ENCODE peak calls at places on chromosome 5, in ten cellular contexts. One of them, this sample, is unnamed.
A peak's percentile ranks its signal among the peaks of the same experiment; 100 is the strongest.

GRCh38 chr5:91072891-91073290 is 310.2 kb downstream of the ARRDC3 start:
- DNase-seq in GM20000: no peak
- DNase-seq in retina: no peak
- DNase-seq in KG1: no peak
- DNase-seq in neural crest cell: no peak
- DNase-seq in ACHN: no peak
- DNase-seq in adipocyte: peak; percentile 80
- DNase-seq in lower leg skin: no peak
- DNase-seq in activated naive CD4-positive, alpha-beta T cell treated with anti-CD3 and anti-CD28 coated beads for 36 hours: no peak
- DNase-seq in HT1080: no peak
- DNase-seq in this sample: no peak

GRCh38 chr5:19855929-19856328 is 132.1 kb downstream of the CDH18 start:
- DNase-seq in ACHN: no peak
- DNase-seq in activated naive CD4-positive, alpha-beta T cell treated with anti-CD3 and anti-CD28 coated beads for 36 hours: no peak
- DNase-seq in retina: no peak
- DNase-seq in HT1080: no peak
- DNase-seq in adipocyte: peak; percentile 11
- DNase-seq in lower leg skin: no peak
- DNase-seq in GM20000: no peak
- DNase-seq in KG1: no peak
- DNase-seq in neural crest cell: no peak
- DNase-seq in this sample: no peak

GRCh38 chr5:88734191-88734640 is 148.8 kb downstream of the MEF2C start:
- DNase-seq in HT1080: no peak
- DNase-seq in ACHN: no peak
- DNase-seq in KG1: no peak
- DNase-seq in neural crest cell: no peak
- DNase-seq in adipocyte: no peak
- DNase-seq in GM20000: peak; percentile 54
- DNase-seq in activated naive CD4-positive, alpha-beta T cell treated with anti-CD3 and anti-CD28 coated beads for 36 hours: peak; percentile 7
- DNase-seq in lower leg skin: no peak
- DNase-seq in retina: peak; percentile 18
- DNase-seq in this sample: peak; percentile 39

GRCh38 chr5:669111-669841 is 23.9 kb downstream of the TPPP start:
- DNase-seq in lower leg skin: no peak
- DNase-seq in ACHN: peak; percentile 31
- DNase-seq in GM20000: peak; percentile 68
- DNase-seq in retina: peak; percentile 48
- DNase-seq in HT1080: peak; percentile 58
- DNase-seq in activated naive CD4-positive, alpha-beta T cell treated with anti-CD3 and anti-CD28 coated beads for 36 hours: peak; percentile 51
- DNase-seq in neural crest cell: no peak
- DNase-seq in adipocyte: peak; percentile 25
- DNase-seq in KG1: no peak
- DNase-seq in this sample: peak; percentile 41

GRCh38 chr5:163106098-163106497 is 331.3 kb upstream of the CCNG1 start:
- DNase-seq in GM20000: peak; percentile 12
- DNase-seq in retina: no peak
- DNase-seq in HT1080: no peak
- DNase-seq in activated naive CD4-positive, alpha-beta T cell treated with anti-CD3 and anti-CD28 coated beads for 36 hours: no peak
- DNase-seq in KG1: no peak
- DNase-seq in adipocyte: no peak
- DNase-seq in ACHN: no peak
- DNase-seq in neural crest cell: no peak
- DNase-seq in lower leg skin: no peak
- DNase-seq in this sample: no peak

GRCh38 chr5:37326536-37326935 is 44.4 kb downstream of the NUP155 start:
- DNase-seq in HT1080: no peak
- DNase-seq in retina: no peak
- DNase-seq in KG1: no peak
- DNase-seq in GM20000: no peak
- DNase-seq in ACHN: no peak
- DNase-seq in lower leg skin: no peak
- DNase-seq in neural crest cell: no peak
- DNase-seq in adipocyte: no peak
- DNase-seq in activated naive CD4-positive, alpha-beta T cell treated with anti-CD3 and anti-CD28 coated beads for 36 hours: no peak
- DNase-seq in this sample: no peak

GRCh38 chr5:96838483-96839395 is 31.0 kb upstream of the ERAP1 start:
- DNase-seq in adipocyte: no peak
- DNase-seq in retina: no peak
- DNase-seq in ACHN: no peak
- DNase-seq in HT1080: no peak
- DNase-seq in KG1: no peak
- DNase-seq in GM20000: no peak
- DNase-seq in neural crest cell: no peak
- DNase-seq in lower leg skin: no peak
- DNase-seq in activated naive CD4-positive, alpha-beta T cell treated with anti-CD3 and anti-CD28 coated beads for 36 hours: no peak
- DNase-seq in this sample: peak; percentile 3

GRCh38 chr5:136021016-136021405 is 7.8 kb upstream of the TGFBI start:
- DNase-seq in lower leg skin: peak; percentile 14
- DNase-seq in KG1: no peak
- DNase-seq in retina: no peak
- DNase-seq in HT1080: peak; percentile 67
- DNase-seq in GM20000: no peak
- DNase-seq in ACHN: peak; percentile 24
- DNase-seq in adipocyte: peak; percentile 70
- DNase-seq in neural crest cell: no peak
- DNase-seq in activated naive CD4-positive, alpha-beta T cell treated with anti-CD3 and anti-CD28 coated beads for 36 hours: no peak
- DNase-seq in this sample: peak; percentile 77

GRCh38 chr5:57986746-57987145 is 473.1 kb downstream of the PLK2 start:
- DNase-seq in GM20000: no peak
- DNase-seq in KG1: no peak
- DNase-seq in lower leg skin: no peak
- DNase-seq in HT1080: peak; percentile 74
- DNase-seq in retina: no peak
- DNase-seq in adipocyte: peak; percentile 33
- DNase-seq in neural crest cell: no peak
- DNase-seq in ACHN: peak; percentile 38
- DNase-seq in activated naive CD4-positive, alpha-beta T cell treated with anti-CD3 and anti-CD28 coated beads for 36 hours: no peak
- DNase-seq in this sample: peak; percentile 77

GRCh38 chr5:177382423-177383029 is 1.7 kb upstream of the SLC34A1 start:
- DNase-seq in neural crest cell: no peak
- DNase-seq in GM20000: no peak
- DNase-seq in HT1080: no peak
- DNase-seq in ACHN: peak; percentile 33
- DNase-seq in retina: no peak
- DNase-seq in adipocyte: no peak
- DNase-seq in KG1: no peak
- DNase-seq in activated naive CD4-positive, alpha-beta T cell treated with anti-CD3 and anti-CD28 coated beads for 36 hours: peak; percentile 71
- DNase-seq in lower leg skin: no peak
- DNase-seq in this sample: no peak

GRCh38 chr5:87020099-87020934 is 247.4 kb upstream of the RASA1 start:
- DNase-seq in GM20000: peak; percentile 60
- DNase-seq in lower leg skin: no peak
- DNase-seq in HT1080: peak; percentile 28
- DNase-seq in activated naive CD4-positive, alpha-beta T cell treated with anti-CD3 and anti-CD28 coated beads for 36 hours: peak; percentile 40
- DNase-seq in retina: peak; percentile 7
- DNase-seq in adipocyte: peak; percentile 21
- DNase-seq in KG1: no peak
- DNase-seq in neural crest cell: no peak
- DNase-seq in ACHN: no peak
- DNase-seq in this sample: peak; percentile 49

GRCh38 chr5:137501846-137502406 is 2.8 kb upstream of the SPOCK1 start:
- DNase-seq in ACHN: no peak
- DNase-seq in KG1: no peak
- DNase-seq in lower leg skin: no peak
- DNase-seq in retina: no peak
- DNase-seq in adipocyte: no peak
- DNase-seq in HT1080: no peak
- DNase-seq in GM20000: no peak
- DNase-seq in neural crest cell: no peak
- DNase-seq in activated naive CD4-positive, alpha-beta T cell treated with anti-CD3 and anti-CD28 coated beads for 36 hours: no peak
- DNase-seq in this sample: no peak

GRCh38 chr5:115192098-115192497 is 22.4 kb upstream of the TRIM36 start:
- DNase-seq in GM20000: no peak
- DNase-seq in KG1: no peak
- DNase-seq in retina: no peak
- DNase-seq in lower leg skin: no peak
- DNase-seq in HT1080: no peak
- DNase-seq in activated naive CD4-positive, alpha-beta T cell treated with anti-CD3 and anti-CD28 coated beads for 36 hours: no peak
- DNase-seq in neural crest cell: no peak
- DNase-seq in ACHN: no peak
- DNase-seq in adipocyte: no peak
- DNase-seq in this sample: no peak

GRCh38 chr5:126514159-126515141 is 80.6 kb downstream of the ALDH7A1 start:
- DNase-seq in HT1080: peak; percentile 15
- DNase-seq in retina: no peak
- DNase-seq in KG1: no peak
- DNase-seq in lower leg skin: no peak
- DNase-seq in adipocyte: no peak
- DNase-seq in GM20000: no peak
- DNase-seq in ACHN: no peak
- DNase-seq in neural crest cell: no peak
- DNase-seq in activated naive CD4-positive, alpha-beta T cell treated with anti-CD3 and anti-CD28 coated beads for 36 hours: no peak
- DNase-seq in this sample: peak; percentile 35

GRCh38 chr5:98827862-98828261 is 54.4 kb downstream of the RGMB start:
- DNase-seq in ACHN: no peak
- DNase-seq in HT1080: no peak
- DNase-seq in retina: no peak
- DNase-seq in lower leg skin: no peak
- DNase-seq in GM20000: no peak
- DNase-seq in neural crest cell: no peak
- DNase-seq in activated naive CD4-positive, alpha-beta T cell treated with anti-CD3 and anti-CD28 coated beads for 36 hours: no peak
- DNase-seq in KG1: no peak
- DNase-seq in adipocyte: no peak
- DNase-seq in this sample: no peak

GRCh38 chr5:127001621-127002296 is 28.6 kb downstream of the MARCHF3 start:
- DNase-seq in adipocyte: peak; percentile 75
- DNase-seq in lower leg skin: no peak
- DNase-seq in HT1080: peak; percentile 87
- DNase-seq in activated naive CD4-positive, alpha-beta T cell treated with anti-CD3 and anti-CD28 coated beads for 36 hours: no peak
- DNase-seq in KG1: no peak
- DNase-seq in GM20000: no peak
- DNase-seq in retina: no peak
- DNase-seq in ACHN: peak; percentile 97
- DNase-seq in neural crest cell: no peak
- DNase-seq in this sample: peak; percentile 91

GRCh38 chr5:159097461-159098284 is 2.0 kb downstream of the EBF1 start:
- DNase-seq in activated naive CD4-positive, alpha-beta T cell treated with anti-CD3 and anti-CD28 coated beads for 36 hours: peak; percentile 10
- DNase-seq in KG1: no peak
- DNase-seq in GM20000: peak; percentile 73
- DNase-seq in neural crest cell: no peak
- DNase-seq in adipocyte: peak; percentile 68
- DNase-seq in HT1080: no peak
- DNase-seq in lower leg skin: no peak
- DNase-seq in ACHN: no peak
- DNase-seq in retina: peak; percentile 77
- DNase-seq in this sample: peak; percentile 10

GRCh38 chr5:68803881-68804319 is 289.9 kb upstream of the SLC30A5 start:
- DNase-seq in lower leg skin: no peak
- DNase-seq in GM20000: no peak
- DNase-seq in neural crest cell: no peak
- DNase-seq in ACHN: no peak
- DNase-seq in KG1: no peak
- DNase-seq in adipocyte: no peak
- DNase-seq in retina: no peak
- DNase-seq in HT1080: no peak
- DNase-seq in activated naive CD4-positive, alpha-beta T cell treated with anti-CD3 and anti-CD28 coated beads for 36 hours: no peak
- DNase-seq in this sample: no peak

GRCh38 chr5:37869221-37869620 is 29.4 kb upstream of the GDNF start:
- DNase-seq in lower leg skin: no peak
- DNase-seq in GM20000: no peak
- DNase-seq in ACHN: no peak
- DNase-seq in neural crest cell: no peak
- DNase-seq in retina: no peak
- DNase-seq in KG1: no peak
- DNase-seq in activated naive CD4-positive, alpha-beta T cell treated with anti-CD3 and anti-CD28 coated beads for 36 hours: no peak
- DNase-seq in adipocyte: peak; percentile 19
- DNase-seq in HT1080: no peak
- DNase-seq in this sample: peak; percentile 48

GRCh38 chr5:66440202-66440680 is 156.0 kb upstream of the MAST4 start:
- DNase-seq in lower leg skin: no peak
- DNase-seq in neural crest cell: no peak
- DNase-seq in adipocyte: no peak
- DNase-seq in HT1080: peak; percentile 83
- DNase-seq in activated naive CD4-positive, alpha-beta T cell treated with anti-CD3 and anti-CD28 coated beads for 36 hours: peak; percentile 36
- DNase-seq in retina: no peak
- DNase-seq in GM20000: peak; percentile 18
- DNase-seq in KG1: no peak
- DNase-seq in ACHN: peak; percentile 6
- DNase-seq in this sample: peak; percentile 7

GRCh38 chr5:59712836-59713487 is 180.6 kb downstream of the PDE4D start:
- DNase-seq in neural crest cell: no peak
- DNase-seq in activated naive CD4-positive, alpha-beta T cell treated with anti-CD3 and anti-CD28 coated beads for 36 hours: peak; percentile 31
- DNase-seq in ACHN: peak; percentile 12
- DNase-seq in HT1080: no peak
- DNase-seq in retina: no peak
- DNase-seq in adipocyte: no peak
- DNase-seq in KG1: no peak
- DNase-seq in lower leg skin: no peak
- DNase-seq in GM20000: no peak
- DNase-seq in this sample: no peak

GRCh38 chr5:119365847-119366536 is 10.2 kb downstream of the TNFAIP8 start:
- DNase-seq in ACHN: no peak
- DNase-seq in activated naive CD4-positive, alpha-beta T cell treated with anti-CD3 and anti-CD28 coated beads for 36 hours: no peak
- DNase-seq in HT1080: no peak
- DNase-seq in neural crest cell: no peak
- DNase-seq in GM20000: no peak
- DNase-seq in adipocyte: no peak
- DNase-seq in lower leg skin: no peak
- DNase-seq in retina: no peak
- DNase-seq in KG1: no peak
- DNase-seq in this sample: no peak

GRCh38 chr5:4802044-4802443 is 338.1 kb upstream of the ADAMTS16 start:
- DNase-seq in KG1: no peak
- DNase-seq in HT1080: peak; percentile 63
- DNase-seq in ACHN: peak; percentile 17
- DNase-seq in adipocyte: no peak
- DNase-seq in lower leg skin: no peak
- DNase-seq in GM20000: no peak
- DNase-seq in neural crest cell: no peak
- DNase-seq in activated naive CD4-positive, alpha-beta T cell treated with anti-CD3 and anti-CD28 coated beads for 36 hours: no peak
- DNase-seq in retina: peak; percentile 14
- DNase-seq in this sample: peak; percentile 21

GRCh38 chr5:171143926-171144325 is 165.1 kb upstream of the TLX3 start:
- DNase-seq in HT1080: no peak
- DNase-seq in activated naive CD4-positive, alpha-beta T cell treated with anti-CD3 and anti-CD28 coated beads for 36 hours: no peak
- DNase-seq in neural crest cell: no peak
- DNase-seq in ACHN: no peak
- DNase-seq in KG1: no peak
- DNase-seq in adipocyte: no peak
- DNase-seq in GM20000: no peak
- DNase-seq in lower leg skin: no peak
- DNase-seq in retina: no peak
- DNase-seq in this sample: no peak